ENCODE peak calls at places on chromosome 1, in five cellular contexts. J, R, D, Y and N are unnamed samples.

GRCh38 chr1:220301630-220302029 is 29.4 kb upstream of the RAB3GAP2 start:
- DNase-seq in J (no peak), R (no peak), D (no peak), Y (no peak), N (no peak)

GRCh38 chr1:160781129-160781808 is 14.7 kb upstream of the LY9 start:
- DNase-seq in J (peak), R (no peak), D (no peak), Y (no peak), N (peak)

GRCh38 chr1:41917835-41918449 is 780 bp downstream of the HIVEP3 start:
- DNase-seq in J (peak), R (no peak), D (no peak), Y (peak), N (peak)

GRCh38 chr1:20160034-20160433 is 20.9 kb downstream of the PLA2G2F start:
- DNase-seq in J (no peak), R (no peak), D (peak), Y (no peak), N (no peak)

GRCh38 chr1:8374812-8375211 is 56.9 kb downstream of the SLC45A1 start:
- DNase-seq in J (no peak), R (peak), D (peak), Y (peak), N (peak)

GRCh38 chr1:8155528-8156186 is 129.5 kb upstream of the ERRFI1 start:
- DNase-seq in J (no peak), R (no peak), D (no peak), Y (no peak), N (no peak)

GRCh38 chr1:22413799-22414198 is 37.9 kb upstream of the ZBTB40 start:
- DNase-seq in J (no peak), R (no peak), D (no peak), Y (no peak), N (no peak)

GRCh38 chr1:232728507-232729263 is 76.5 kb upstream of the MAP10 start:
- DNase-seq in J (no peak), R (no peak), D (no peak), Y (no peak), N (no peak)

GRCh38 chr1:66439028-66439427 is 94.9 kb upstream of the SGIP1 start:
- DNase-seq in J (no peak), R (no peak), D (peak), Y (no peak), N (no peak)

GRCh38 chr1:18149113-18149641 is 41.6 kb downstream of the IGSF21 start:
- DNase-seq in J (no peak), R (no peak), D (no peak), Y (peak), N (no peak)

GRCh38 chr1:6495041-6495441 is 3.6 kb upstream of the PLEKHG5 start:
- DNase-seq in J (no peak), R (no peak), D (no peak), Y (no peak), N (no peak)

GRCh38 chr1:20486457-20487235 is 636 bp upstream of the CAMK2N1 start:
- DNase-seq in J (peak), R (peak), D (no peak), Y (peak), N (peak)

GRCh38 chr1:88001460-88001859 is 672.8 kb downstream of the LMO4 start:
- DNase-seq in J (no peak), R (peak), D (no peak), Y (no peak), N (no peak)

GRCh38 chr1:243496806-243497205 is 241.0 kb downstream of the SDCCAG8 start:
- DNase-seq in J (no peak), R (no peak), D (no peak), Y (no peak), N (no peak)

GRCh38 chr1:212488436-212489283 is 55.9 kb downstream of the NENF start:
- DNase-seq in J (no peak), R (peak), D (peak), Y (no peak), N (peak)